ENCODE peak calls at places on chromosomes 12 and 14, in ten cellular contexts. D is fibroblast of lung; B is cardiac muscle cell; T is Panc1; J is ascending aorta; V is uterus; O is IMR-90; N is AG09309; C is CD8-positive, alpha-beta T cell; L is adrenal gland. P is an unnamed sample.

GRCh38 chr14:22414876-22415632 is 174.0 kb downstream of the DAD1 start:
- DNase-seq in C (no peak), O (no peak), V (no peak), L (no peak), N (no peak), B (no peak), T (no peak), J (no peak), D (no peak), P (no peak)

GRCh38 chr12:1716911-1717310 is 26.0 kb downstream of the ADIPOR2 start:
- DNase-seq in L (no peak), V (no peak), B (peak), D (peak), O (peak), T (no peak), C (no peak), J (no peak), N (no peak), P (peak)

GRCh38 chr12:32671930-32672785 is 6.9 kb upstream of the DNM1L start:
- DNase-seq in C (no peak), L (no peak), N (peak), T (peak), J (no peak), D (peak), O (peak), B (peak), V (peak), P (peak)

GRCh38 chr14:60265163-60265562 is 16.1 kb downstream of the PPM1A start:
- DNase-seq in O (no peak), T (no peak), J (no peak), C (no peak), L (no peak), V (no peak), B (no peak), D (no peak), N (no peak), P (no peak)

GRCh38 chr12:21774358-21775129 is at the start of gene KCNJ8:
- DNase-seq in D (peak), B (peak), T (no peak), C (no peak), J (peak), N (no peak), O (peak), V (peak), L (peak), P (peak)

GRCh38 chr12:89574736-89575208 is 48.9 kb upstream of the POC1B start:
- DNase-seq in D (peak), O (peak), V (peak), T (no peak), N (peak), L (peak), C (no peak), J (no peak), B (peak), P (peak)

GRCh38 chr12:3925621-3926020 is 52.4 kb upstream of the PARP11 start:
- DNase-seq in C (peak), L (no peak), O (no peak), D (no peak), J (no peak), N (no peak), B (no peak), T (no peak), V (no peak), P (no peak)

GRCh38 chr12:10214877-10215267 is 2.2 kb downstream of the GABARAPL1 start:
- DNase-seq in O (no peak), C (no peak), N (no peak), V (no peak), D (peak), T (no peak), B (peak), L (no peak), J (no peak), P (peak)

GRCh38 chr12:39395866-39396265 is 47.1 kb downstream of the KIF21A start:
- DNase-seq in J (no peak), T (no peak), V (no peak), L (no peak), O (no peak), D (no peak), B (peak), N (no peak), C (no peak), P (no peak)

GRCh38 chr12:53207042-53207441 is at the start of gene ITGB7:
- DNase-seq in D (no peak), O (no peak), N (no peak), V (no peak), L (no peak), C (peak), T (no peak), B (no peak), J (no peak), P (no peak)

GRCh38 chr14:64294672-64295413 is 672 bp upstream of the ESR2 start:
- DNase-seq in V (peak), B (peak), C (peak), O (peak), T (peak), D (peak), L (peak), N (no peak), J (no peak), P (peak)

GRCh38 chr12:2387051-2387834 is 334.5 kb downstream of the CACNA1C start:
- DNase-seq in C (no peak), T (no peak), L (no peak), V (no peak), B (no peak), D (peak), O (peak), J (no peak), N (no peak), P (no peak)

GRCh38 chr14:75249251-75249957 is 29.2 kb upstream of the FOS start:
- DNase-seq in C (peak), O (no peak), J (no peak), B (no peak), T (no peak), N (no peak), V (no peak), D (peak), L (no peak), P (peak)

GRCh38 chr14:59363545-59364226 is 101.5 kb downstream of the GPR135 start:
- DNase-seq in L (no peak), J (no peak), C (no peak), N (no peak), O (peak), T (no peak), V (no peak), D (peak), B (no peak), P (peak)

DNA sequence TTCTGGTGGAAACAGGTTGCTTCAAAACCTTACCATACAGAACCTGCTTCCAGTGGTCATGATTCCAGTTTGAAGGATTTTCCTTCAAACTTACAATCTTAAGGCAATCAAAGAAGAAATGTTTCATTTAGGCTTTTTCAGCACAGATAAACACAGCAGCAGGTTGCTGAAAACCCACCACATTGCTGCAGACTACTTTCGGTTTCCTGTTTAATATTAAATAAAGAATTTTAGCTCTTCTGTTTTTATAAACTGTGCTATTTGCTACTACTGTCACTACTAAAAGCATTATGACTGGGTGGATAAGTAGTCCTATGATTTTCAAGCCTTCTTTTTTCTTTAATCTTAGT is 13.2 kb upstream of the FOXN3 start:
- DNase-seq in V (no peak), T (no peak), O (peak), N (no peak), D (no peak), B (no peak), J (no peak), L (no peak), C (no peak), P (peak)
- H3K4me3 ChIP-seq in V (peak), T (no peak), O (peak), N (no peak), D (peak), B (no peak), J (peak), L (no peak), C (peak), P (peak)

GRCh38 chr14:91482278-91483023 is 27.7 kb downstream of the PPP4R3A start:
- DNase-seq in C (no peak), L (no peak), N (peak), D (peak), V (no peak), B (peak), T (no peak), J (no peak), O (peak), P (peak)

GRCh38 chr14:91484744-91485143 is 25.4 kb downstream of the PPP4R3A start:
- DNase-seq in B (no peak), N (no peak), T (no peak), J (no peak), C (no peak), V (no peak), L (no peak), O (no peak), D (no peak), P (no peak)

DNA sequence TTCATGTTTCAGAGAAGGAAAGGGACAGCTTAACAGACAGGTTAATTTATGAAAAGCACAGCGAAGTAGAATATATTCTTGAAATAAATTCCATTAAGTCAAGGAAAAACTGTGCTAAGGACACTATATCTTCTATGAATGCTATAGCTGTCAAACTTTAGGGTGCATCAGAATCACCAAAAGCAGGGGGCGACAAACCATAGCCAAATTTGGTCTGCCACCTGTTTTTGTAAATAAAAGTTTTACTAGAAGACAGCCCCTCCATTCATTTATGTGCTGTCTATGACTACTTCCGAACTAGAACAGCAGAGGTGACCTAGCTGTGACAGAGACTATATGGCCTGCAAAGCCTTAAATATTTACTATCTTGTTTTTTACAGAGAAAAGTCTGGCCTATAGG is 25.9 kb downstream of the PPP4R3A start:
- DNase-seq in T (no peak), L (no peak), J (no peak), N (no peak), B (no peak), V (no peak), O (no peak), D (no peak), C (no peak), P (no peak)
- TF ChIP-seq CTCF in T (no peak), L (no peak), J (no peak), N (no peak), B (no peak), V (no peak), O (no peak), D (no peak), C (peak), P (peak)

GRCh38 chr14:50532502-50533313 is at the start of gene MAP4K5:
- DNase-seq in V (peak), C (peak), J (peak), L (peak), T (no peak), D (peak), O (peak), N (peak), B (peak), P (peak)
- H3K4me3 ChIP-seq in V (peak), C (peak), J (peak), L (peak), T (peak), D (peak), O (peak), N (peak), B (peak), P (peak)

GRCh38 chr12:20367731-20368652 is at the start of gene PDE3A:
- DNase-seq in T (no peak), N (peak), J (no peak), L (peak), C (no peak), O (peak), V (peak), D (peak), B (peak), P (peak)
- TF ChIP-seq CTCF in T (no peak), N (peak), J (peak), L (no peak), C (no peak), O (no peak), V (no peak), D (peak), B (peak), P (peak)

GRCh38 chr12:30927210-30927576 is 645 bp downstream of the TSPAN11 start:
- DNase-seq in B (no peak), V (no peak), N (no peak), O (no peak), J (no peak), T (no peak), L (no peak), C (no peak), D (no peak), P (no peak)

GRCh38 chr12:30926243-30927209 is at the start of gene TSPAN11:
- DNase-seq in B (peak), J (no peak), T (no peak), L (peak), N (no peak), D (peak), C (no peak), V (no peak), O (peak), P (peak)

GRCh38 chr12:30928356-30929264 is 2.1 kb downstream of the TSPAN11 start:
- DNase-seq in O (no peak), V (no peak), C (no peak), N (no peak), J (no peak), L (peak), B (no peak), D (no peak), T (no peak), P (no peak)

GRCh38 chr12:30923057-30923456 is 3.5 kb upstream of the TSPAN11 start:
- DNase-seq in V (no peak), J (no peak), T (no peak), C (no peak), L (no peak), D (no peak), O (no peak), B (no peak), N (no peak), P (no peak)

DNA sequence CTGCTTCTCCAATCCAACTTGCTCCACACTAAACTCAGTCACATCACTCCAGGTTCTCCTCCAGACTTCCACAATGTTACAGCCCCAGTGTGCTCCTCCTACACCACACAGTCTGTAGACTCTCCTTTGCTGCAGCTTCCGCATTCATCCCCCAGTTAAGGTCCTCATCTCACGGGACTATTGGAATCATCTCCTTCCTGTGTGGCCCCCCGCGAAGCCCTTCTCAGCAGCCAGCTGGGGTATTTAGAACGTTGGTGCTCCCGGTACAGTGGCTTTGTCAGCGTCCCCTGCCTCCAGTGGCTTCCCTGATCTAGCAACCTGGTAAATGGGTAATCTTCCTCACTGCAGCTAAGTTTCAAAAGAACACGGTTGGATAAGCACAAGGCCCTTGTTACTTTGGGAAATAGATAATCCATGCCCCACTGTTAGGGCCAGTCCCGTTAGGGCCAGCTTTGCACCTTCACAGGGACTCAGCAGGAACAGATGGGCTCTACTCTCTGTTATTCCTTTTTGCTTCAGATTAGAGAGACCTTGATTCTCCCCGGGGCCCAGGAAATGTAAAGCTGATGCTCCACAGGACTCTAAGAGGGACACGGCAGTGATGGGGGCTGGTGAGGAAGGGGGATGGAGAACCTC is 823 bp upstream of the TSPAN11 start:
- DNase-seq in L (no peak), B (no peak), N (no peak), T (no peak), D (no peak), O (no peak), J (no peak), C (no peak), V (no peak), P (no peak)
- H3K4me3 ChIP-seq in L (no peak), B (peak), N (peak), T (no peak), D (no peak), O (peak), J (peak), C (no peak), V (peak), P (peak)

DNA sequence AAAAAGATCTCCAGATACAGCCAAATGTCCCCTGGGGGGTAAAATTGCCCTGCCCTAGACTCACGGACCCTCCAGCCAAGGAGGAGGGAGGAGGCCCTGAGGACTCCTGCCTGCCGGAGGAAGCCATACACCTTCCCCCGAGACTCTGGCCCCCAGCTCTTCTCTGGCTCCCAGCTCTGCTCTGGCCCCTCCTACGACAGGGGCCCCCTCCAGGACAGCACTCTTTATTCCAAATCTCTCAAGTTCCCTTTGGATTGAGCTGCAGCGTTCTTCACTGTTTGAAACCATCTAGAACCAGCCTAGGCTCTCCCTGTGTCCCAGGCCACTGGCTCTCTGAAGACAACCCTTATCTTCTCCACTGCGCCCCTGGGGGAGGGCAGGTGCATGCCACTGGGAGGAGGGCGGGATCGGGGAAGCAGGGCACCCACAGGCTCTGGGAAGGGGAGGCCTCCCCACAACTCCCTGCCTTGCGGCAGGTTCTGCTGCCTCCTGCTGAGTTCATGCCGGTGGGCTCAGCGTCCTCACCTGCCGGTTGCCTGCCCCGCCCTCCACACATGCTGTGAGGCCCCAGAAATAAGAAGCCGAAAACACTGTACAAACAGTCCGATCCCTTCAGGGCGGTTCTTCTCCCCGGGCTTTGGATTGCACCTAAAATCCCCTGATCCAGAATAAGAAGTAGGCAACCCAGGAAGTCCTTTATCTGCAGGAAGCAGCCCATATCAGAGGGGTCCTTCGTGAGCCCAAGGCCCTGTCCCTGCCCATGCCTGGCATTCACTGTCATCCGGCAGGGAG is 112.7 kb downstream of the DICER1 start:
- DNase-seq in N (no peak), D (no peak), J (no peak), T (no peak), O (no peak), C (no peak), L (no peak), V (no peak), B (no peak), P (no peak)
- TF ChIP-seq CTCF in N (no peak), D (no peak), J (no peak), T (no peak), O (no peak), C (no peak), L (no peak), V (no peak), B (no peak), P (no peak)

GRCh38 chr14:23538049-23538718 is 13.4 kb downstream of the ZFHX2 start:
- DNase-seq in J (no peak), D (no peak), C (no peak), O (no peak), L (no peak), N (no peak), B (no peak), T (no peak), V (no peak), P (no peak)

GRCh38 chr14:23538785-23539184 is 12.8 kb downstream of the ZFHX2 start:
- DNase-seq in B (peak), V (no peak), C (no peak), T (no peak), J (no peak), O (peak), L (no peak), D (no peak), N (no peak), P (peak)

GRCh38 chr14:23537351-23538048 is 14.1 kb downstream of the ZFHX2 start:
- DNase-seq in N (no peak), O (peak), L (no peak), V (no peak), C (no peak), T (no peak), J (no peak), D (no peak), B (no peak), P (no peak)

GRCh38 chr14:23539867-23540469 is 11.6 kb downstream of the ZFHX2 start:
- DNase-seq in O (no peak), L (no peak), D (no peak), N (no peak), T (no peak), B (no peak), C (no peak), V (no peak), J (no peak), P (no peak)

DNA sequence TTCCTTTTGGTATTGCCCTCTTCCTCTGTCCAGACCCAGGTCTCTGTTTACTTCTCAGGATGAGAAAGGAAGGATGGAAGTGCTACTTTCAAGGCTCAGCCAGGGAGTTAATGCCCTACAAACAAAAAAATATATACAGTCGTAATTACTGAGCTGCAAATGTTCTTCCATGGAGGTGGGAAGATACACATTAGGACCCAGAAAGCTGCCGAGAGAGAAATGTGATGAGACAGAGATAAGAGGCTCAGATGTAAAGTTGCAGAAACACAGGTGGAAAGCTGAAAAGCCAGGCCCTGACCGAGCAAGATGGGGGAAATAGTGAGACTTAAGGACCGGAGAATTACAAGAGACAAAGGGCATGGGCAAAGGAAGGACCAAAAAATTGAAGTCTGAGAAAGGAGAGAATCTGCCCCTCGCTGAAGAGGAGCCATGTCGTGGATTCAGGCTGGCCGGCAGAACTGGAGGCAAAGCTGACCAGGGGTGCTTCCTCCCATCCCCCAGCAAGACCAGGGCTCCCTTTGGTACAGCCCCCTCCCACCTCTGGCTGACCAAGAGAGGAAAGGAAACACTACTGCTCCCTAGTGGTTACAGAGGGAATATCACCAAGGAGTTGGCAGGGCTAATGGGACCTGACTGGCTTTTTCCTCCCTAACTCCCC is 12.2 kb downstream of the ZFHX2 start:
- DNase-seq in O (peak), J (no peak), D (no peak), N (no peak), T (no peak), L (no peak), V (no peak), C (peak), B (peak), P (peak)
- H3K4me3 ChIP-seq in O (no peak), J (no peak), D (no peak), N (no peak), T (no peak), L (no peak), V (no peak), C (no peak), B (no peak), P (no peak)

P was measured in choroid plexus epithelial cell.